ENCODE peak calls at places on chromosomes 6 and 20, in ten cellular contexts. R is activated CD4-positive, alpha-beta T cell treated with anti-CD3 and anti-CD28 coated beads for 24 hours; O is nucleus accumbens; K is lower leg skin; Y is endothelial cell of umbilical vein; N is activated naive CD8-positive, alpha-beta T cell treated with anti-CD3 and anti-CD28 coated beads, Interleukin-2, amount 50 U/mL, for 24 hours; H is heart right ventricle; S is NCI-H2171 treated with DMSO at 0.1 percent for 48 hours; Q is HFF-Myc; F is right atrium auricular region. I is an unnamed sample.

GRCh38 chr20:6819599-6819998 is 52.1 kb downstream of the BMP2 start:
- DNase-seq in R (no peak), O (no peak), K (no peak), Y (peak; percentile 46), N (no peak), H (no peak), S (no peak), Q (no peak), F (no peak), I (no peak)

GRCh38 chr6:64249129-64249528 is 613.5 kb downstream of the PHF3 start:
- DNase-seq in R (no peak), O (no peak), K (no peak), Y (no peak), N (no peak), H (no peak), S (no peak), Q (no peak), F (no peak), I (no peak)

GRCh38 chr20:4797275-4797674 is 75.6 kb downstream of the PRND start:
- DNase-seq in R (no peak), O (no peak), K (no peak), Y (no peak), N (no peak), H (no peak), S (no peak), Q (no peak), F (no peak), I (no peak)

GRCh38 chr6:5850848-5851255 is 155.9 kb downstream of the NRN1 start:
- DNase-seq in R (no peak), O (no peak), K (no peak), Y (no peak), N (no peak), H (no peak), S (no peak), Q (no peak), F (no peak), I (no peak)

GRCh38 chr6:140320081-140320798 is 945.8 kb upstream of the CITED2 start:
- DNase-seq in R (no peak), O (no peak), K (no peak), Y (no peak), N (no peak), H (no peak), S (no peak), Q (no peak), F (no peak), I (no peak)

GRCh38 chr20:52342913-52343312 is 151.3 kb upstream of the ZFP64 start:
- DNase-seq in R (no peak), O (no peak), K (no peak), Y (no peak), N (no peak), H (no peak), S (no peak), Q (no peak), F (no peak), I (no peak)

GRCh38 chr6:138467901-138468300 is 31.4 kb downstream of the NHSL1 start:
- DNase-seq in R (no peak), O (no peak), K (no peak), Y (no peak), N (no peak), H (no peak), S (no peak), Q (no peak), F (no peak), I (no peak)

GRCh38 chr20:56308036-56308435 is 50.7 kb upstream of the FAM210B start:
- DNase-seq in R (no peak), O (no peak), K (no peak), Y (no peak), N (no peak), H (no peak), S (no peak), Q (no peak), F (no peak), I (no peak)

GRCh38 chr6:33613146-33613793 is 7.9 kb upstream of the ITPR3 start:
- DNase-seq in R (no peak), O (no peak), K (no peak), Y (no peak), N (no peak), H (no peak), S (no peak), Q (no peak), F (no peak), I (no peak)